ENCODE peak calls at places on chromosomes 2 and 18, in five cellular contexts. Q, E, B, J and X are unnamed samples.

GRCh38 chr2:188682864-188683263 is 291.3 kb upstream of the COL3A1 start:
- DNase-seq in B (no peak), E (no peak), Q (no peak), J (no peak), X (no peak)

GRCh38 chr2:184599054-184599874 is 935 bp downstream of the ZNF804A start:
- DNase-seq in J (no peak), B (no peak), Q (no peak), E (no peak), X (peak)

GRCh38 chr18:68489018-68489792 is 225.7 kb downstream of the TMX3 start:
- DNase-seq in J (no peak), B (no peak), E (peak), Q (no peak), X (no peak)

GRCh38 chr2:174833737-174834136 is 69.5 kb upstream of the CHRNA1 start:
- DNase-seq in E (no peak), Q (no peak), J (no peak), B (no peak), X (peak)

GRCh38 chr2:240769096-240769495 is 50.9 kb downstream of the KIF1A start:
- DNase-seq in B (no peak), E (no peak), J (no peak), Q (no peak), X (no peak)

GRCh38 chr2:17386771-17387170 is 131.5 kb downstream of the RAD51AP2 start:
- DNase-seq in Q (no peak), B (no peak), J (no peak), E (no peak), X (no peak)

GRCh38 chr2:120134263-120134662 is 88.9 kb downstream of the TMEM185B start:
- DNase-seq in J (peak), E (peak), B (peak), Q (peak), X (peak)

GRCh38 chr2:45964226-45964841 is 312.9 kb downstream of the PRKCE start:
- DNase-seq in B (peak), Q (peak), J (peak), E (no peak), X (peak)

GRCh38 chr2:201909348-201909747 is 103.0 kb downstream of the CDK15 start:
- DNase-seq in J (peak), E (no peak), Q (peak), B (peak), X (no peak)

GRCh38 chr2:120441744-120442471 is 96.0 kb downstream of the INHBB start:
- DNase-seq in J (peak), Q (no peak), E (peak), B (no peak), X (peak)

DNA sequence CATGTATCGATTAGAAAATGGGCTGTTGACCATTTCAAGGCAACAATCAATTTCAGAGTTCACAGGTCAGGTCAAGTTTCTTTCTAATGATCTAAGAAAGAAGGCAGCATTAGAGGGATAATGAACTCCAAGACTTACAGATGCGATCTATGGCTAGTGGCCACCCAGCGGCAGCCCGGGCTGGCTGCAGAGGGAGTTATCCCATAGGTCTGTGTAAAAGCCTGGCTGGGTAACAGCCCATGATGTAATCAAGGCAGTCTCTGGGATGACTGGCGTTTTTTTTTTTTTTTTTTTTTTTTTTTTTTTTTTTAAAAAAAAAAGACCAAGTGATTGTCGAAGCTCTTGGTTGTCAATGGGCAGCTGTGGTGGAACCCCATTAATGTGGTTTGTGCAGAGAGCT is 171.1 kb upstream of the SKOR2 start:
- DNase-seq in E (peak), B (no peak), Q (no peak), J (no peak), X (no peak)
- TF ChIP-seq CTCF in E (no peak), B (no peak), Q (no peak), J (no peak), X (no peak)

GRCh38 chr2:33763671-33764310 is 164.7 kb upstream of the FAM98A start:
- DNase-seq in E (no peak), J (peak), B (no peak), Q (no peak), X (no peak)

GRCh38 chr2:33762636-33763035 is 163.5 kb upstream of the FAM98A start:
- DNase-seq in E (no peak), B (no peak), J (no peak), Q (no peak), X (no peak)

GRCh38 chr2:33770023-33770422 is 170.9 kb upstream of the FAM98A start:
- DNase-seq in Q (no peak), E (peak), B (no peak), J (no peak), X (no peak)

GRCh38 chr2:33766175-33766574 is 167.1 kb upstream of the FAM98A start:
- DNase-seq in J (no peak), B (no peak), Q (no peak), E (no peak), X (no peak)

GRCh38 chr2:33765122-33765521 is 166.0 kb upstream of the FAM98A start:
- DNase-seq in E (peak), J (no peak), Q (no peak), B (no peak), X (no peak)
- TF ChIP-seq CTCF in E (peak), J (no peak), Q (no peak), B (no peak), X (no peak)

GRCh38 chr2:238106339-238106697 is 6.2 kb downstream of the ESPNL start:
- DNase-seq in B (no peak), Q (no peak), J (no peak), E (peak), X (no peak)
- TF ChIP-seq CTCF in B (no peak), Q (no peak), J (no peak), E (peak), X (no peak)

DNA sequence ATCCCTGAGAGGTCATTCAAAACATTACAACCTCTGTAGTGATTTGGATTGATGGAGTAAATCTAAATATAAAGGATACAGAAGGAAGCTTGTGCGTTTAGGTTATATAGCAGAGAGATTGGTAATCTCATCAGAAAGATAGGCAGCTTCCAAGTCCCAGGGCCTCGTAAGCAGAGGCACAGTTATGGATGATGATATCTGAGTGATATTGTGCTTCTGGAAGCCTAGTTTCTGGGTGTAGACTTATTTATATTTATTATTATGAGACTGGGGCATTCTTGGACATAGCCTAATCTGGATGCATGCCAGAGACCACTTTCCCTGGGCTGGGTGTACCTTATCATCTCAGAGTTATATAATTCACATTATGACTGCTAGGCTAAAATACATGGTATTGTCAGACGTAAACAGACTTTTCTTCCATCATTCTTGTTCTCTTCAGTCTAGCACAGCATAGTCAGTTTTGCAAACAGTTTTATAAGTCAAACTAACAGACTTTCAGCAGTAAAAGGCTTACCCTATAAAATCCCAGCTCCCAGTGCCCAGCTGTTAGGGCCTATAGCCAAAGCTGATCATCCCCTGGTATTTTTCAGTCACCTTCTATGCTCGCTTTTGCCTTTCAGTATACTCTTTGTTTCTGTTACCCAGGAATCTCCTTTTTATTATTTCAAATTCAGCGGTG is 47.9 kb downstream of the RAB3GAP1 start:
- DNase-seq in E (no peak), B (no peak), J (no peak), Q (no peak), X (no peak)
- TF ChIP-seq CTCF in E (no peak), B (no peak), J (no peak), Q (no peak), X (no peak)

GRCh38 chr2:56217106-56217505 is 33.3 kb downstream of the CCDC85A start:
- DNase-seq in Q (no peak), B (no peak), E (peak), J (no peak), X (no peak)
- TF ChIP-seq CTCF in Q (no peak), B (peak), E (peak), J (no peak), X (no peak)

GRCh38 chr2:85600951-85601770 is 1.3 kb downstream of the TMEM150A start:
- DNase-seq in Q (no peak), E (no peak), J (no peak), B (no peak), X (no peak)

GRCh38 chr2:85604568-85605339 is 2.3 kb upstream of the TMEM150A start:
- DNase-seq in B (no peak), J (peak), Q (no peak), E (no peak), X (no peak)

GRCh38 chr2:85600235-85600575 is 2.3 kb downstream of the TMEM150A start:
- DNase-seq in B (no peak), J (no peak), Q (no peak), E (no peak), X (no peak)

GRCh38 chr2:85601771-85602475 is 575 bp downstream of the TMEM150A start:
- DNase-seq in E (peak), J (no peak), Q (no peak), B (peak), X (peak)

DNA sequence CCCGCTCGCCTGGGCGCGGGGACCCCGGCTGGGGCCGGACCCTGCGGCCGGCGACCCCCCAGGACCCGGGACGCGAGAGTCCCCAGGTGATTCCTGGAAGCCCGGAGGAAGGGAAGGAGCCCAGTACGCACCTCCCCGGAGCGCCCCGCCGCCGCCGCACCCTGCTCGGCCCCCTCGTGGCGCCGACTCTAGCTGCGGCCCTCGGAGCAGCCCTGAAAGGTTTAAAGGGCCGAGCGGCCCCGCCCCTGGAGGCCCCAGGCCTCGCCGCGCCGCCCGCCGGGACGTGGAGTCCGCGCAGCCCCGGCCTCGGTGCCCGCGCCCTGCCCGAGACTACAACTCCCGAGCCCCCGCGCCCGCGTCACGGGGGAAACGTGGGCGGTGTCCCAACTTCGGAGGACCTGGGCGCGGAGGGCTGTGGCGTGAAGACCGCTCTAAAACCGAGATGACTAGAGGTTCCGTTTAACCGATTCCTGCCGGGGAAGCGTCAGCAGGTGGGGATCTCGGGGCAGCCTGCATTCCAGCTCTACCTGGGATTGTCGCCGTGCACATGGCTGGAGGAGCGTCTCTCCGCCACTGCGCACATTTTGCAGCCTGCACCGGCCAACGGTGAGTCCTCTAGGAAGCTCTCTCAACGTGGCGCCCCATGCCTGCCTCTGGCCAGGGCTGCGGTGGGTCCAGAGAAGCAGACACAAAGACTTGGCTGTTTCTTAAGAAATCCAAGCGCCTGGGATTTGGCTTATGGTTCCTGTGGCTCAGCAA is at the start of gene TMEM150A:
- DNase-seq in E (peak), J (peak), B (peak), Q (no peak), X (peak)
- TF ChIP-seq CTCF in E (peak), J (peak), B (peak), Q (peak), X (peak)

DNA sequence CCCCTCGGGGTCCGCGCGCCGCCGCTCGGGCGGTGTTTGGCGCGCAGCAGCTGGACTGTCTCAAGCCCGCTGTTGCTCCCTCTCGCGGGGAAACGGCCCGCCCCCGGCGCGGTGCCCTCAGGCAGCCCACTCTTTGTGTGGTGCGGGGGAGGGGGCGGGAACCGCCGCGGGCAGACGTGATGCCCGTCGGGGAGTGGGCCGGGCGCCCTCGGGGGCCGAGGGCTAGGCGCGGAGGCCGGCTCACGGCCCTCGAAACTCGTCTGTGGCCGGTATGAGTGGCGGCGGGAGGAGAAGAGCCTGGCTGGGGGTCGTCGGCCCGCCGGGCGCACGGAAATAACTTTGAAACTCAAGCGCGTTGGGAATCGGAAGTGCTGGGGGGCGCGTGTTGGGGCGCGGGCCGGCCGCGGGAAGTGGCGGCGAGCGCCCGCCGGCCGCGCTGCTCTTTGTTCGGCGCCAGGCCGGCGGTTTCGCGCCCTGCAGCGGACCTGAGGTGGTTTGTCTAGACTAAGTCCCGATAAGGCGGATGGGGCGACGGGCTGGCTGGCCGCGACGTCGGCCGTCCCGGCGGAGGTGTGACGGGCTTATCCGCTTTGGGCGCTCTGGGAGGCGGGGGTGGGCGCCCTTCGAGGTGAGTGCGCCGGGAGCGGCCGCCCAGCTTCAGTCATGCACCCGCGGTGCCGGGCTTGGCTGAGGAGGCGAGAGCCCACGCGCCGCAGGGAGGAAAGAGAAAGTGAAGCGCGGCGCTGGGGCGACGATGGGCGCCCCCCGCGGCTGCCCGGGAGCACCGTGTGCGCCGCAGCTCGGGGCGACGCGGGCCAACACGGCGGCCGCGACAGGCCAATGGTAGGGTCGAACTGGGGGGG is 679 bp downstream of the PTMA start:
- DNase-seq in E (no peak), Q (no peak), B (no peak), J (no peak), X (no peak)
- TF ChIP-seq CTCF in E (no peak), Q (peak), B (peak), J (peak), X (no peak)

GRCh38 chr2:22991844-22992243 is 393.1 kb upstream of the KLHL29 start:
- DNase-seq in E (peak), Q (no peak), B (no peak), J (no peak), X (no peak)
- TF ChIP-seq CTCF in E (peak), Q (no peak), B (no peak), J (no peak), X (no peak)

GRCh38 chr2:165953655-165954606 is at the start of gene TTC21B:
- DNase-seq in Q (peak), B (peak), J (peak), E (peak), X (peak)

GRCh38 chr2:165959371-165959770 is 5.8 kb upstream of the TTC21B start:
- DNase-seq in J (no peak), B (no peak), Q (no peak), E (no peak), X (no peak)

GRCh38 chr2:165953306-165953654 is 296 bp downstream of the TTC21B start:
- DNase-seq in J (peak), E (no peak), Q (peak), B (peak), X (no peak)

GRCh38 chr2:165958313-165958712 is 4.7 kb upstream of the TTC21B start:
- DNase-seq in B (no peak), J (no peak), Q (no peak), E (no peak), X (no peak)

DNA sequence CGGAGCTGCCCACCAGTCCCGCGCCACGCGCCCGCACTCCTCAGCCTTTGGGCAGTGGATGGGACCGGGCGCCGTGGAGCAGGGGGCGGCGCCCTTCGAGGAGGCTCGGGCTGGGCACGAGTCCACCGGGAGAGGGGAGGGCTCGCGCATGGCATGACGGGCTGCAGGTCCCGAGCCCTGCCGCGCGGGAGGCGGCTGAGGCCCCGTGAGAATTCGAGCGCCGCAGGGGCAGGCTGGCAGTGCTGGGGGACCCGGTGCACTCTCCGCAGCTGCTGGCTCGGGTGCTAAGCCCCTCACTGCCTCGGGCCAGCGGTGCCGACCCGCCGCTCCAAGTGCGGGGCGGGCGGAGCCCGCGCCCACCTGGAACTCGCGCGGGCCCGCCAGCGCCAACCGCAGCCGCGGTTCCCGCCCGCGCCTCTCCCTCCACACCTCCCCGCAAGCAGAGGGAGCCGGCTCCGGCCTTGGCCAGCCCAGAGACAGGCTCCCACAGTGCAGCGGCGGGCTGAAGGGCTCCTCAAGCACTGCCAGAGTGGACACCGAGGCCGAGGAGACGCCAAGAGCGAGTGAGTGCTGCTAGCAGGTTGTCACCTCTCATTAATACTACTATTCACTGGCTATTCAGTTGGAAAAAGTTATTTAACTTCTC is 3.6 kb upstream of the TTC21B start:
- DNase-seq in B (no peak), Q (no peak), J (no peak), E (no peak), X (no peak)
- TF ChIP-seq CTCF in B (no peak), Q (no peak), J (no peak), E (no peak), X (no peak)